ENCODE peak calls at places on chromosomes 13 and 19, in five cellular contexts. One of them, this sample, is unnamed.

GRCh38 chr13:76758738-76759137 is 127.5 kb downstream of the KCTD12 start:
- DNase-seq in EH: no peak
- DNase-seq in lower lobe of right lung: no peak
- DNase-seq in progenitor cell of endocrine pancreas: no peak
- DNase-seq in COR-L47: no peak
- DNase-seq in this sample: no peak

GRCh38 chr19:33275933-33276619 is 26.3 kb downstream of the CEBPA start:
- DNase-seq in EH: no peak
- DNase-seq in lower lobe of right lung: no peak
- DNase-seq in progenitor cell of endocrine pancreas: no peak
- DNase-seq in COR-L47: no peak
- DNase-seq in this sample: no peak

GRCh38 chr19:1945899-1946298 is 4.9 kb downstream of the CSNK1G2 start:
- DNase-seq in EH: peak; percentile 20
- DNase-seq in lower lobe of right lung: no peak
- DNase-seq in progenitor cell of endocrine pancreas: peak; percentile 34
- DNase-seq in COR-L47: peak; percentile 8
- DNase-seq in this sample: no peak

GRCh38 chr13:97892717-97893116 is 60.8 kb upstream of the IPO5 start:
- DNase-seq in EH: peak; percentile 73
- DNase-seq in lower lobe of right lung: no peak
- DNase-seq in progenitor cell of endocrine pancreas: no peak
- DNase-seq in COR-L47: no peak
- DNase-seq in this sample: no peak

GRCh38 chr19:54352546-54352945 is 12.2 kb downstream of the LAIR1 start:
- DNase-seq in EH: no peak
- DNase-seq in lower lobe of right lung: no peak
- DNase-seq in progenitor cell of endocrine pancreas: no peak
- DNase-seq in COR-L47: no peak
- DNase-seq in this sample: no peak

GRCh38 chr13:73090116-73090811 is 31.5 kb downstream of the KLF5 start:
- DNase-seq in EH: peak; percentile 81
- DNase-seq in lower lobe of right lung: no peak
- DNase-seq in progenitor cell of endocrine pancreas: no peak
- DNase-seq in COR-L47: peak; percentile 42
- DNase-seq in this sample: no peak

GRCh38 chr13:49622174-49622946 is 5.9 kb upstream of the ARL11 start:
- DNase-seq in EH: no peak
- DNase-seq in lower lobe of right lung: no peak
- DNase-seq in progenitor cell of endocrine pancreas: no peak
- DNase-seq in COR-L47: no peak
- DNase-seq in this sample: no peak

GRCh38 chr13:100382787-100383186 is 205.8 kb downstream of the GGACT start:
- DNase-seq in EH: peak; percentile 72
- DNase-seq in lower lobe of right lung: no peak
- DNase-seq in progenitor cell of endocrine pancreas: no peak
- DNase-seq in COR-L47: no peak
- DNase-seq in this sample: no peak

GRCh38 chr19:49983645-49984229 is 22.8 kb upstream of the SIGLEC11 start:
- DNase-seq in EH: peak; percentile 47
- DNase-seq in lower lobe of right lung: peak; percentile 69
- DNase-seq in progenitor cell of endocrine pancreas: peak; percentile 28
- DNase-seq in COR-L47: peak; percentile 47
- DNase-seq in this sample: peak; percentile 49

GRCh38 chr19:30324982-30325381 is 47.2 kb upstream of the ZNF536 start:
- DNase-seq in EH: no peak
- DNase-seq in lower lobe of right lung: no peak
- DNase-seq in progenitor cell of endocrine pancreas: no peak
- DNase-seq in COR-L47: no peak
- DNase-seq in this sample: no peak

GRCh38 chr19:15479391-15480345 is at the start of gene PGLYRP2:
- DNase-seq in EH: peak; percentile 18
- DNase-seq in lower lobe of right lung: peak; percentile 71
- DNase-seq in progenitor cell of endocrine pancreas: no peak
- DNase-seq in COR-L47: no peak
- DNase-seq in this sample: no peak

GRCh38 chr19:47309038-47309437 is 623 bp upstream of the C5AR1 start:
- DNase-seq in EH: peak; percentile 28
- DNase-seq in lower lobe of right lung: no peak
- DNase-seq in progenitor cell of endocrine pancreas: no peak
- DNase-seq in COR-L47: no peak
- DNase-seq in this sample: no peak

GRCh38 chr19:44113784-44114390 is 688 bp downstream of the ZNF225 start:
- DNase-seq in EH: no peak
- DNase-seq in lower lobe of right lung: no peak
- DNase-seq in progenitor cell of endocrine pancreas: no peak
- DNase-seq in COR-L47: no peak
- DNase-seq in this sample: no peak

GRCh38 chr19:43316591-43317319 is 36.7 kb upstream of the CD177 start:
- DNase-seq in EH: peak; percentile 51
- DNase-seq in lower lobe of right lung: no peak
- DNase-seq in progenitor cell of endocrine pancreas: no peak
- DNase-seq in COR-L47: peak; percentile 53
- DNase-seq in this sample: peak; percentile 23

GRCh38 chr13:48201044-48201443 is 32.0 kb upstream of the ITM2B start:
- DNase-seq in EH: no peak
- DNase-seq in lower lobe of right lung: no peak
- DNase-seq in progenitor cell of endocrine pancreas: no peak
- DNase-seq in COR-L47: no peak
- DNase-seq in this sample: no peak

GRCh38 chr13:42977219-42977659 is 14.8 kb downstream of the EPSTI1 start:
- DNase-seq in EH: no peak
- DNase-seq in lower lobe of right lung: no peak
- DNase-seq in progenitor cell of endocrine pancreas: no peak
- DNase-seq in COR-L47: no peak
- DNase-seq in this sample: no peak

GRCh38 chr13:21039097-21039800 is 22.1 kb downstream of the LATS2 start:
- DNase-seq in EH: no peak
- DNase-seq in lower lobe of right lung: no peak
- DNase-seq in progenitor cell of endocrine pancreas: no peak
- DNase-seq in COR-L47: no peak
- DNase-seq in this sample: no peak

GRCh38 chr13:48564046-48564445 is 31.2 kb upstream of the RCBTB2 start:
- DNase-seq in EH: peak; percentile 40
- DNase-seq in lower lobe of right lung: no peak
- DNase-seq in progenitor cell of endocrine pancreas: no peak
- DNase-seq in COR-L47: no peak
- DNase-seq in this sample: no peak

GRCh38 chr13:107124129-107124718 is 556.3 kb upstream of the ARGLU1 start:
- DNase-seq in EH: peak; percentile 12
- DNase-seq in lower lobe of right lung: no peak
- DNase-seq in progenitor cell of endocrine pancreas: no peak
- DNase-seq in COR-L47: no peak
- DNase-seq in this sample: peak; percentile 33

GRCh38 chr13:85223883-85224656 is 575.1 kb downstream of the SLITRK6 start:
- DNase-seq in EH: no peak
- DNase-seq in lower lobe of right lung: no peak
- DNase-seq in progenitor cell of endocrine pancreas: no peak
- DNase-seq in COR-L47: no peak
- DNase-seq in this sample: no peak

GRCh38 chr19:6588508-6589345 is 2.2 kb downstream of the CD70 start:
- DNase-seq in EH: no peak
- DNase-seq in lower lobe of right lung: no peak
- DNase-seq in progenitor cell of endocrine pancreas: no peak
- DNase-seq in COR-L47: no peak
- DNase-seq in this sample: no peak

GRCh38 chr13:67549331-67549730 is 319.2 kb upstream of the PCDH9 start:
- DNase-seq in EH: no peak
- DNase-seq in lower lobe of right lung: no peak
- DNase-seq in progenitor cell of endocrine pancreas: no peak
- DNase-seq in COR-L47: no peak
- DNase-seq in this sample: no peak

GRCh38 chr13:99464441-99464949 is 36.8 kb upstream of the TM9SF2 start:
- DNase-seq in EH: peak; percentile 81
- DNase-seq in lower lobe of right lung: no peak
- DNase-seq in progenitor cell of endocrine pancreas: no peak
- DNase-seq in COR-L47: no peak
- DNase-seq in this sample: no peak

GRCh38 chr13:24500977-24501376 is 11.6 kb downstream of the PARP4 start:
- DNase-seq in EH: peak; percentile 72
- DNase-seq in lower lobe of right lung: no peak
- DNase-seq in progenitor cell of endocrine pancreas: no peak
- DNase-seq in COR-L47: no peak
- DNase-seq in this sample: no peak

GRCh38 chr13:45786293-45786920 is 65.1 kb downstream of the SIAH3 start:
- DNase-seq in EH: no peak
- DNase-seq in lower lobe of right lung: no peak
- DNase-seq in progenitor cell of endocrine pancreas: no peak
- DNase-seq in COR-L47: no peak
- DNase-seq in this sample: no peak

GRCh38 chr13:49499889-49500660 is 4.3 kb downstream of the PHF11 start:
- DNase-seq in EH: peak; percentile 90
- DNase-seq in lower lobe of right lung: no peak
- DNase-seq in progenitor cell of endocrine pancreas: no peak
- DNase-seq in COR-L47: no peak
- DNase-seq in this sample: no peak

GRCh38 chr19:15615526-15615925 is 508 bp downstream of the CYP4F8 start:
- DNase-seq in EH: no peak
- DNase-seq in lower lobe of right lung: no peak
- DNase-seq in progenitor cell of endocrine pancreas: no peak
- DNase-seq in COR-L47: no peak
- DNase-seq in this sample: no peak

GRCh38 chr13:80121038-80121437 is 219.9 kb downstream of the SPRY2 start:
- DNase-seq in EH: no peak
- DNase-seq in lower lobe of right lung: no peak
- DNase-seq in progenitor cell of endocrine pancreas: no peak
- DNase-seq in COR-L47: no peak
- DNase-seq in this sample: no peak

GRCh38 chr13:40469581-40470282 is 196.7 kb downstream of the FOXO1 start:
- DNase-seq in EH: no peak
- DNase-seq in lower lobe of right lung: no peak
- DNase-seq in progenitor cell of endocrine pancreas: no peak
- DNase-seq in COR-L47: no peak
- DNase-seq in this sample: no peak

GRCh38 chr13:40922437-40923040 is 96.6 kb downstream of the ELF1 start:
- DNase-seq in EH: no peak
- DNase-seq in lower lobe of right lung: no peak
- DNase-seq in progenitor cell of endocrine pancreas: no peak
- DNase-seq in COR-L47: no peak
- DNase-seq in this sample: no peak

GRCh38 chr13:75704194-75704941 is 68.2 kb downstream of the LMO7 start:
- DNase-seq in EH: peak; percentile 89
- DNase-seq in lower lobe of right lung: no peak
- DNase-seq in progenitor cell of endocrine pancreas: no peak
- DNase-seq in COR-L47: no peak
- DNase-seq in this sample: no peak

GRCh38 chr13:112670118-112670517 is 19.7 kb upstream of the ATP11A start:
- DNase-seq in EH: no peak
- DNase-seq in lower lobe of right lung: peak; percentile 13
- DNase-seq in progenitor cell of endocrine pancreas: no peak
- DNase-seq in COR-L47: no peak
- DNase-seq in this sample: no peak

GRCh38 chr19:33794578-33795369 is 1.9 kb upstream of the KCTD15 start:
- DNase-seq in EH: peak; percentile 22
- DNase-seq in lower lobe of right lung: no peak
- DNase-seq in progenitor cell of endocrine pancreas: no peak
- DNase-seq in COR-L47: no peak
- DNase-seq in this sample: no peak